ENCODE peak calls at places on chromosomes 4 and X, in seven cellular contexts. Q is A549, C is left lung, V is vagina, E is OCI-LY7, R is spleen, N is kidney. X is an unnamed sample.

GRCh38 chr4:106893395-106893881 is 142.7 kb downstream of the DKK2 start:
- DNase-seq in N (peak), C (peak), R (peak), E (no peak), Q (no peak), V (no peak), X (no peak)

GRCh38 chrX:40709395-40709794 is 25.9 kb downstream of the MED14 start:
- DNase-seq in R (no peak), Q (no peak), V (no peak), N (no peak), E (no peak), C (no peak), X (no peak)

GRCh38 chr4:73187325-73187724 is 71.3 kb downstream of the ANKRD17 start:
- DNase-seq in N (no peak), Q (peak), R (no peak), E (peak), C (no peak), V (no peak), X (peak)

GRCh38 chrX:18961686-18962085 is 22.2 kb downstream of the PHKA2 start:
- DNase-seq in Q (no peak), R (no peak), V (no peak), E (no peak), N (no peak), C (no peak), X (peak)

GRCh38 chrX:55709735-55710134 is 7.8 kb upstream of the RRAGB start:
- DNase-seq in R (no peak), V (no peak), Q (peak), E (peak), C (no peak), N (no peak), X (no peak)

GRCh38 chr4:11511321-11511720 is 82.6 kb upstream of the HS3ST1 start:
- DNase-seq in C (no peak), V (no peak), Q (no peak), N (no peak), E (no peak), R (no peak), X (no peak)

GRCh38 chr4:72119946-72120345 is 88.1 kb downstream of the NPFFR2 start:
- DNase-seq in Q (no peak), C (no peak), R (no peak), N (no peak), E (no peak), V (no peak), X (no peak)

GRCh38 chrX:80306007-80306406 is 114.2 kb upstream of the TENT5D start:
- DNase-seq in V (no peak), C (no peak), E (no peak), Q (no peak), N (no peak), R (no peak), X (no peak)

GRCh38 chr4:112813790-112814189 is 176.8 kb downstream of the LARP7 start:
- DNase-seq in E (no peak), R (no peak), N (no peak), C (no peak), V (no peak), Q (no peak), X (peak)

GRCh38 chr4:119627267-119628190 is 1.1 kb downstream of the PDE5A start:
- DNase-seq in R (peak), Q (peak), E (peak), N (peak), C (peak), V (no peak), X (peak)

GRCh38 chr4:186264660-186265059 is 1.3 kb upstream of the F11 start:
- DNase-seq in C (no peak), V (no peak), N (no peak), R (no peak), Q (no peak), E (peak), X (no peak)

GRCh38 chr4:81215936-81216335 is 914 bp upstream of the PRKG2 start:
- DNase-seq in R (no peak), N (no peak), C (no peak), E (no peak), Q (no peak), V (no peak), X (no peak)

DNA sequence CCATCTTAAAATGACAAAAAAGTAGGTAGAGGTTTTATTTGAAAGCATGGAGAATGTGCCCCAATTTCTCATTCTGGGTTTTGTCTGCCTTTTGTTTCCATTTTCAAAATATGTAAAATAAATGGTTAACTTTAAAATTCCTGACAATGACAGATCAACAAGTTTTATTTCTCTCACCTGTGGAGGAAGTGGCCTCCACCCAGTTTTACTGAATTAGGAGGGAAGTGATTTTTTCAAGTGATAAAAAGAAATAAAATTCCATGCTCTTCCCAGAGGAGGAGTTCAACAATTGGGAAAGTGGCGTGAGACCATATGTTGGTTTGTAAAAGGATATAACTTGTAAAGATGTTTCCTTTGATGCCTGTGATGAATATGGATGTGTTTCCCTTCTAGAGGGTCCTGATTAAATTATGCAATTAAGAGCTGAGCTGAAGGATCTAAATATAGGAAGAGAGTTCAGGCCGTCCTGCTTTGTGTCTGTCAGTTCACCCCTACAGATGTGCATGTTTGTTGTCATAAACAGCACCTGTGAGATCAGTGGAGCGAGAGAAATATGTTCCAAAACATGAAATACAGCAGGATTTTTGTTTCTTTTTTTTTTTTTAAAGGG is 19.5 kb downstream of the SMAD1 start:
- DNase-seq in E (peak), Q (no peak), C (no peak), N (no peak), V (no peak), R (no peak), X (no peak)
- H3K4me3 ChIP-seq in E (peak), Q (no peak), C (no peak), N (no peak), V (no peak), R (no peak), X (no peak)

DNA sequence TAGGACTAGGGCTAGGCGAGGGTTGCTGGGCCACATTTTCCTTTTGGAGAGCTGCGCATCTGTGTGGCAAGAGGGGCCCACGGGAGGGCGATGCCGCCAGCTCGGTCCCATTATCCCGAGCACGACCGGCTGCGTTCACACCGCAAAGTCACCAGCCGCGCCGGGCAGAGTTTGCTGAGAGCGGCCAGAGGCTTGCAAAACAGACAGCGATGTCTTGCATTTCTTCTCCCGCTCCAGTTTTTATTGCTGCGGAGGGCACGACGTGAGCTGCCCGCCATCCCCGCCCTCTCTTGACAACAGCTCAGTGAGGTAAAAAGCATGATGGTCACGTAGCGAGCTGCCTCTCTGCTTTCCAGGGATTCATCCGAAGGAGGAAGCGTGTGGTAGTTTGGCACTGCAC is 102.2 kb upstream of the TENM3 start:
- DNase-seq in Q (no peak), C (peak), E (no peak), V (no peak), N (peak), R (no peak), X (no peak)
- H3K4me3 ChIP-seq in Q (no peak), C (no peak), E (no peak), V (no peak), N (no peak), R (no peak), X (no peak)

GRCh38 chr4:2413821-2414610 is 4.4 kb downstream of the ZFYVE28 start:
- DNase-seq in N (peak), E (no peak), R (peak), Q (no peak), V (no peak), C (peak), X (peak)
- H3K4me3 ChIP-seq in N (no peak), E (no peak), R (no peak), Q (no peak), V (no peak), C (no peak), X (no peak)

GRCh38 chrX:39613997-39614679 is 483.6 kb downstream of the BCOR start:
- DNase-seq in Q (no peak), N (no peak), R (no peak), E (no peak), C (no peak), V (no peak), X (no peak)
- H3K4me3 ChIP-seq in Q (peak), N (peak), R (no peak), E (peak), C (no peak), V (peak), X (no peak)

X was measured in fibroblast of the aortic adventitia.